ENCODE peak calls at places on chromosomes 3 and 15, in four cellular contexts. E, M, R and T are unnamed samples. For H3K4me1, the result is how much of the 10 kb centered on the place peaks cover.

GRCh38 chr3:48594431-48595049 is 589 bp downstream of the COL7A1 start:
- DNase-seq in E (no peak), M (no peak), R (no peak), T (no peak)

GRCh38 chr15:37888356-37888755 is 46.1 kb upstream of the TMCO5A start:
- DNase-seq in E (no peak), M (no peak), R (no peak), T (no peak)

GRCh38 chr15:68218331-68218730 is 11.2 kb downstream of the CLN6 start:
- DNase-seq in E (no peak), M (no peak), R (no peak), T (no peak)

GRCh38 chr3:12948891-12949711 is 107.7 kb upstream of the RPL32 start:
- DNase-seq in E (no peak), M (no peak), R (peak), T (no peak)

GRCh38 chr15:90106522-90107117 is 4.4 kb upstream of the IDH2 start:
- DNase-seq in E (no peak), M (no peak), R (no peak), T (no peak)

GRCh38 chr3:40427045-40427669 is 30.0 kb upstream of the RPL14 start:
- DNase-seq in E (no peak), M (no peak), R (no peak), T (no peak)

GRCh38 chr3:119660474-119661150 is at the start of gene POPDC2:
- DNase-seq in E (no peak), M (no peak), R (no peak), T (no peak)

GRCh38 chr3:141940204-141940776 is 63.8 kb downstream of the ATP1B3 start:
- DNase-seq in E (no peak), M (no peak), R (peak), T (peak)

GRCh38 chr3:17841190-17841828 is 98.9 kb upstream of the TBC1D5 start:
- DNase-seq in E (peak), M (peak), R (peak), T (peak)

GRCh38 chr3:29693863-29694262 is 413.0 kb downstream of the RBMS3 start:
- DNase-seq in E (no peak), M (no peak), R (peak), T (no peak)

GRCh38 chr15:70437882-70438331 is 325.5 kb downstream of the UACA start:
- DNase-seq in E (no peak), M (no peak), R (no peak), T (no peak)

GRCh38 chr3:115862099-115862498 is 238.8 kb downstream of the GAP43 start:
- DNase-seq in E (no peak), M (no peak), R (no peak), T (no peak)

GRCh38 chr15:78540955-78541743 is 905 bp downstream of the PSMA4 start:
- DNase-seq in E (no peak), M (no peak), R (no peak), T (no peak)

GRCh38 chr3:153026026-153026425 is 136.0 kb upstream of the RAP2B start:
- DNase-seq in E (peak), M (no peak), R (peak), T (no peak)

GRCh38 chr3:66276705-66277274 is 56.0 kb downstream of the SLC25A26 start:
- DNase-seq in E (peak), M (no peak), R (peak), T (peak)

GRCh38 chr15:98745650-98746374 is 97.5 kb downstream of the IGF1R start:
- DNase-seq in E (no peak), M (no peak), R (no peak), T (no peak)

GRCh38 chr3:113873814-113874526 is 35.4 kb downstream of the GRAMD1C start:
- DNase-seq in E (peak), M (no peak), R (no peak), T (no peak)

DNA sequence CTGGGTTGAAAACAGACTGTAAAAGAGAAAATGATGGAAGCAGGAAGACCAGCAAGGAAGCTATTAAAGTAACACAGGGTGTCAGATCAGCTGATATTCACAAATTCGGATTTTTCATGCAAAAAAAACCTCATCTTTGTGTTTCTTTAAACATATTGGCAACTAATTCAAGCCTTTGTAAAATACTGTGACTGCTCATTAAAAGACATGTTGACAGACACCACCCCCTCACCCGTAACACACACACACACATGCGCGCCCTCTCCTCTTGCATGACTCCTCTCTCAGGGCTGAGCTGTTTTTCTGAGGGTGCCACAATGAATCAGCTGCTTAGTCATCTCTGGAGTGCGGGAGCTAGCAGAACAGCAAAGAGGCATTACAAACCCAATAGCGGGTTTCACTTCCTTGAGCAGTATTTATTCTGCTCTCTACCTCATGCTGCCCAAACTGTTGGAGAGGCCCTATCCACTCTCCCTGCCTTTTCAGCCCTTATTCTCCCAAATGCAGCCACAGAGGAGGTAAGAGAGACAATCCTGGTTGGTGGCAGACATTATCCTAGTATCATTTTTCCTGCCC is 35.8 kb upstream of the CCDC80 start:
- DNase-seq in E (peak), M (peak), R (peak), T (peak)
- H3K4me1 ChIP-seq in E (under half), M (under half), R (under half), T (under half)

GRCh38 chr3:53859178-53859577 is 12.8 kb downstream of the IL17RB start:
- DNase-seq in E (no peak), M (no peak), R (no peak), T (no peak)

GRCh38 chr3:53865732-53866499 is 16.0 kb downstream of the ACTR8 start:
- DNase-seq in E (no peak), M (no peak), R (no peak), T (no peak)

GRCh38 chr3:53860196-53860595 is 13.8 kb downstream of the IL17RB start:
- DNase-seq in E (no peak), M (no peak), R (no peak), T (no peak)

GRCh38 chr3:53863127-53863526 is 16.8 kb downstream of the IL17RB start:
- DNase-seq in E (no peak), M (no peak), R (no peak), T (no peak)

DNA sequence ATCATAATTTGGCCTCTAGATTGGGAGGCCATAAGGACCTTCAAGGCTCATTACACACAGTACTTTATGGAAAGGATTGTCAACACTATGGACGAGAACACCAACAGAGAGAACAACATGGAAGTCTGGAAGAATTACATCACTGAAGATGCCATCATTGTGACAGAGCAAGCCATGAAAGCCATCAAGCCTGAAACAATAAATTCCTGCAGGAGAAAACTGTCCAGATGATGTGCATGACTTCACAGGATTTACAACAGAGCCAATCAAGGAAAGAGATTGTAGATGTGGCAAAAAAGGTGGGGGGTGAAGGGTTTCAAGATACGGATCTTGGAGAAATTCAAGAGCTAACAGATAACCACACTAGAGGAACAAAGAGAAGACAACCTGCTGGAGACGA is 15.9 kb downstream of the IL17RB start:
- DNase-seq in E (no peak), M (no peak), R (no peak), T (no peak)
- TF ChIP-seq TCF7L2 in E (no peak), M (no peak), R (no peak), T (no peak)

GRCh38 chr15:60379466-60380274 is 18.1 kb downstream of the ANXA2 start:
- DNase-seq in E (peak), M (no peak), R (peak), T (no peak)
- H3K4me1 ChIP-seq in E (half or more), M (under half), R (half or more), T (half or more)

DNA sequence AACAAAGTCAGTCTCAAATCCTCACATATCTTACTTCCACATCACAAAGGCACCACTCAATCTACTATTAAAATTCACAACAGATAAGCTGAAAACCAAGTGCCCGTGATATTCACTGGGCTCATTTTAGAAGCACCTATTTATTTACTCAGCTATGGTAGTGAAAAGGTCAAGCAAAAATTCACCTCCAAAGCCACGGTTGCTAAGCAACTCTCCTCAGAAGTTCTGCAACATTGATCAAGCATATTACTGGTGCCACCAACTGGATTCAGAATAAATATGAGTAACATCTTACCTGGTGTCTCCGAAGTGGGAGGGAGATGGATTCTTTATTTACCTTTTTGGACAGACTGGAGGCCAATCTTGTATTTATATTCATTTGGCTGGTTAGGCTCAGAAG is 714.8 kb downstream of the FHIT start:
- DNase-seq in E (no peak), M (no peak), R (no peak), T (no peak)
- TF ChIP-seq TCF7L2 in E (no peak), M (no peak), R (no peak), T (no peak)

GRCh38 chr3:24462737-24463136 is 31.9 kb downstream of the THRB start:
- DNase-seq in E (no peak), M (no peak), R (no peak), T (no peak)

GRCh38 chr3:24460974-24461373 is 33.7 kb downstream of the THRB start:
- DNase-seq in E (no peak), M (no peak), R (no peak), T (no peak)

GRCh38 chr3:24454862-24455261 is 39.8 kb downstream of the THRB start:
- DNase-seq in E (no peak), M (no peak), R (no peak), T (no peak)

GRCh38 chr3:24454393-24454792 is 40.3 kb downstream of the THRB start:
- DNase-seq in E (no peak), M (no peak), R (no peak), T (no peak)

GRCh38 chr3:24457719-24458118 is 36.9 kb downstream of the THRB start:
- DNase-seq in E (no peak), M (no peak), R (no peak), T (no peak)
- H3K4me1 ChIP-seq in E (under half), M (under half), R (under half), T (under half)

DNA sequence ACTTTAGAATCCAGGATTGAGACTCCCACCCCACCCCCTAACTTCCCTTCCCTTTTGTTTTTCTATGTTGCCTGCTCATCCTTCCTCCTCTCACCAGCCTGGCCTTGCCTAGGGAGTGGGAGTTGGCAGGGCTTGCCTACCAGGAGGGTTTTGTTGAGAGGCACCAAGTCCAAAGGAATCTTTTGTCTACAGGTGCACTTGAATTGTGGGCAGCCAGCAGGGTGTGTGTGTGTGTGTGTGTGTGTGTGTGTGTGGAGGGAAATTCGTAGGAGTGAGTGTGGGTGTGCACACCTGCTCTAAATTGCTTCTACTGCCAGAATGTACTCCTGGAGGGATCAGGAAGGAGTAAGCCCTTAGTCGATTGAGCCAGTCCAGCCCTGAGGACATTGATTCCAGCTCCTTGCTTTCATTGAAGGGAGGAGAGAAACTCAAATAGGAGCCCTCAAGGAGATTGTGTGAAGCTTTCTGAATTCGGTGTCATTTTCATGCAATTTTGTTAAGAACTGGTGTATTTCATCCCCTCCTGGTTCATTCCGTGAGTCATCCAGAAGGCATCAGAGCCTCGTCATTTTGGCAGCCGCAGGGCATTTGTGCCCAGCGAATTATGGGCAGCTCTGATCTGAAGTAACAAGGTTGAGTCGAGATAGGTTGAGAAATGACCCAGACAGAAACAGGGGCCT is 112.1 kb downstream of the SLCO3A1 start:
- DNase-seq in E (no peak), M (no peak), R (peak), T (no peak)
- TF ChIP-seq TCF7L2 in E (no peak), M (no peak), R (no peak), T (no peak)

GRCh38 chr3:127820221-127820870 is 2.0 kb downstream of the MGLL start:
- DNase-seq in E (no peak), M (no peak), R (no peak), T (no peak)
- H3K4me1 ChIP-seq in E (under half), M (under half), R (half or more), T (under half)